ENCODE peak calls at places on chromosome 13, in six cellular contexts. One of them, this sample, is unnamed.

GRCh38 chr13:49314344-49314882 is 66.7 kb downstream of the CDADC1 start:
- DNase-seq in IMR-90: peak; percentile 65
- DNase-seq in stomach: no peak
- DNase-seq in sigmoid colon: no peak
- DNase-seq in transverse colon: no peak
- DNase-seq in tibial nerve: no peak
- DNase-seq in this sample: no peak

GRCh38 chr13:99982741-99983400 is 1.3 kb downstream of the ZIC2 start:
- DNase-seq in sigmoid colon: no peak
- DNase-seq in tibial nerve: no peak
- DNase-seq in stomach: no peak
- DNase-seq in transverse colon: no peak
- DNase-seq in IMR-90: no peak
- DNase-seq in this sample: peak; percentile 40

GRCh38 chr13:84430441-84430840 is 548.2 kb upstream of the SLITRK1 start:
- DNase-seq in tibial nerve: no peak
- DNase-seq in transverse colon: no peak
- DNase-seq in sigmoid colon: no peak
- DNase-seq in IMR-90: peak; percentile 1
- DNase-seq in stomach: no peak
- DNase-seq in this sample: no peak

GRCh38 chr13:106284358-106284757 is 251.1 kb downstream of the EFNB2 start:
- DNase-seq in transverse colon: no peak
- DNase-seq in sigmoid colon: no peak
- DNase-seq in IMR-90: peak; percentile 41
- DNase-seq in stomach: no peak
- DNase-seq in tibial nerve: no peak
- DNase-seq in this sample: no peak

GRCh38 chr13:106573855-106574254 is 5.9 kb upstream of the ARGLU1 start:
- DNase-seq in sigmoid colon: peak; percentile 77
- DNase-seq in transverse colon: peak; percentile 22
- DNase-seq in stomach: peak; percentile 61
- DNase-seq in IMR-90: peak; percentile 15
- DNase-seq in tibial nerve: peak; percentile 42
- DNase-seq in this sample: no peak

GRCh38 chr13:42574435-42575311 is 721 bp downstream of the TNFSF11 start:
- DNase-seq in transverse colon: no peak
- DNase-seq in stomach: no peak
- DNase-seq in tibial nerve: no peak
- DNase-seq in IMR-90: no peak
- DNase-seq in sigmoid colon: no peak
- DNase-seq in this sample: no peak

GRCh38 chr13:109971006-109971744 is 184.8 kb upstream of the IRS2 start:
- DNase-seq in tibial nerve: no peak
- DNase-seq in IMR-90: no peak
- DNase-seq in stomach: no peak
- DNase-seq in transverse colon: no peak
- DNase-seq in sigmoid colon: no peak
- DNase-seq in this sample: no peak

GRCh38 chr13:36211567-36211966 is 2.8 kb downstream of the SOHLH2 start:
- DNase-seq in IMR-90: no peak
- DNase-seq in stomach: no peak
- DNase-seq in sigmoid colon: no peak
- DNase-seq in tibial nerve: no peak
- DNase-seq in transverse colon: no peak
- DNase-seq in this sample: no peak

GRCh38 chr13:80083097-80083429 is 257.9 kb downstream of the SPRY2 start:
- DNase-seq in transverse colon: no peak
- DNase-seq in IMR-90: no peak
- DNase-seq in stomach: no peak
- DNase-seq in tibial nerve: no peak
- DNase-seq in sigmoid colon: no peak
- DNase-seq in this sample: no peak

GRCh38 chr13:108120332-108120731 is 95.0 kb downstream of the LIG4 start:
- DNase-seq in IMR-90: no peak
- DNase-seq in tibial nerve: no peak
- DNase-seq in sigmoid colon: no peak
- DNase-seq in stomach: no peak
- DNase-seq in transverse colon: no peak
- DNase-seq in this sample: no peak

GRCh38 chr13:109199280-109199679 is 569.9 kb downstream of the MYO16 start:
- DNase-seq in tibial nerve: no peak
- DNase-seq in sigmoid colon: no peak
- DNase-seq in transverse colon: no peak
- DNase-seq in IMR-90: no peak
- DNase-seq in stomach: no peak
- DNase-seq in this sample: no peak

GRCh38 chr13:34013061-34013460 is 195.1 kb downstream of the RFC3 start:
- DNase-seq in stomach: no peak
- DNase-seq in sigmoid colon: no peak
- DNase-seq in IMR-90: no peak
- DNase-seq in transverse colon: no peak
- DNase-seq in tibial nerve: no peak
- DNase-seq in this sample: no peak

GRCh38 chr13:49551245-49551644 is 34.1 kb downstream of the RCBTB1 start:
- DNase-seq in sigmoid colon: no peak
- DNase-seq in transverse colon: no peak
- DNase-seq in IMR-90: no peak
- DNase-seq in tibial nerve: no peak
- DNase-seq in stomach: no peak
- DNase-seq in this sample: no peak

GRCh38 chr13:89066868-89067466 is 1395.8 kb downstream of the SLITRK5 start:
- DNase-seq in sigmoid colon: no peak
- DNase-seq in stomach: no peak
- DNase-seq in transverse colon: peak; percentile 12
- DNase-seq in tibial nerve: no peak
- DNase-seq in IMR-90: peak; percentile 0
- DNase-seq in this sample: peak; percentile 53

GRCh38 chr13:113093580-113094409 is 11.8 kb upstream of the F7 start:
- DNase-seq in transverse colon: no peak
- DNase-seq in sigmoid colon: no peak
- DNase-seq in IMR-90: no peak
- DNase-seq in stomach: no peak
- DNase-seq in tibial nerve: no peak
- DNase-seq in this sample: no peak

GRCh38 chr13:75324413-75324940 is 157.5 kb downstream of the TBC1D4 start:
- DNase-seq in IMR-90: peak; percentile 40
- DNase-seq in stomach: no peak
- DNase-seq in sigmoid colon: no peak
- DNase-seq in transverse colon: no peak
- DNase-seq in tibial nerve: no peak
- DNase-seq in this sample: peak; percentile 34

DNA sequence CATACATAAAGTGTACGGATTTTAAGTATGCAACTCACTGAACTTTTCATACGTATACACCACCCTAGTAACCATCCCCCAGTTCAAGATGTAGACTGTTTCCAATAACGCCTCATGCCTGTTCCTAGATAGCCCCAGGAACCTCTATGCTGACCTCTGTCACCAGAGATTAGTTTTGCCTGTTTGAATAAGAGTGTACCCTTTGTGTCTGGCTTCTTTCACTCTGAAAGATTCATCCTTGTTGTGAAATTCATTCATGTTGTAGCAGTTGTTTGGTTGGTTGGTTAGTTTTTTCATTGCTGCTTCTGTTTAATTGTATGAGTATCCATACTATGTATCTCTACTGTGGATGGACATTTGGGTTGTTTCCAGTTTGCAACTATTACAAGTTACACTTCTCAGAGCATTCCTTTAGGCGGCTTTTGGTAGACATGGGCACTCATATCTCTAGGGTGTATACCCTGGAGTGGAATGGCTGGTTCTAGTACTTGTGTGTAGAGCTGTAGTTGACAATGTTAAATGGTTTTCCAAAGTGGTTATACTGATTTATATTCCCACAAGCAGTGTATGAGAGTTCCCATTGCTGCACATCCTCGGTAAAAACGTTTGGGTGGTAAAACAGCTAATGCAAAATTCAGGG is 1.6 kb downstream of the RNASEH2B start:
- DNase-seq in IMR-90: no peak
- DNase-seq in sigmoid colon: no peak
- DNase-seq in stomach: no peak
- DNase-seq in transverse colon: no peak
- DNase-seq in tibial nerve: no peak
- DNase-seq in this sample: peak; percentile 91
- TF ChIP-seq POLR2A in IMR-90: no peak
- TF ChIP-seq POLR2A in sigmoid colon: no peak
- TF ChIP-seq POLR2A in stomach: no peak
- TF ChIP-seq POLR2A in transverse colon: no peak
- TF ChIP-seq POLR2A in tibial nerve: no peak
- TF ChIP-seq POLR2A in this sample: peak; percentile 12

DNA sequence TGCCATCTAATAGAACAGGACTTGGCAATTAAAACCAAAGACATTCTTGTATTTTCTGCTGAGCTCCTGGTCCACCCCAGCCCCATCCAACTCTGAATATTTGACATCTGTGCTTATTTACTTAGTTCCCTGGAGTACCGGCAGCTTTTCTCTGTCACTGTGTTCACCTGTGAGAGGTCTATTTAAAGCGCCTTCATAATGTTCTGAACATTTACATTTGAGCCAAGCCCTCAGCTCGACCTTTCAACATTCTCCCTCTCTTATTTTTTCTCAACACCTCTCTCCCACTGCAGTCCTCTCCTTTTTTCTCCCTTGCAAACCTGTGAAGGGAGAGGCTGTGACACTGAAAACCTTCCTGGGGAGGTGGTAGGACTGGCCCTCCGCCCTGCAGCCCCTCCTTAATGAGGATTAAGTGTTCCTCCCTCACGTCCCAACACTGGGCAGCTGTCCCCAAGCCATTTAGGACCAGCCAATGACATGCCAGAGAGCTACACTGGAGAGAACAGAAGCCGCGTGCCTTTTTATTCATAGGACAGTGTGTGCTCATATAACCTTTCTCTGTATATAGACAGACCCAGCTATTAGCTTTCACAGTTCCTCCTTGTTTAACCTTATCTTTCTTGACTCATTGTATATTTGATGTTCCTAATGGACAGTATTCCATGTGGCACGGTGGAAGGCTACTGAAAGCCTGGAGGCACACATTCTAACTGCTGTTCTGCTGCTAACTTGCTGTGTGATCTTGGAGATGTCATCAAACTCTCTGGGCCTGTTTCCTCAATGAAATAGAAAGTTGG is 134.8 kb downstream of the NUFIP1 start:
- DNase-seq in tibial nerve: no peak
- DNase-seq in stomach: peak; percentile 82
- DNase-seq in IMR-90: peak; percentile 11
- DNase-seq in transverse colon: peak; percentile 61
- DNase-seq in sigmoid colon: no peak
- DNase-seq in this sample: no peak
- TF ChIP-seq POLR2A in tibial nerve: no peak
- TF ChIP-seq POLR2A in stomach: no peak
- TF ChIP-seq POLR2A in IMR-90: no peak
- TF ChIP-seq POLR2A in transverse colon: peak; percentile 15
- TF ChIP-seq POLR2A in sigmoid colon: no peak
- TF ChIP-seq POLR2A in this sample: no peak

GRCh38 chr13:20718958-20719566 is 15.6 kb downstream of the IL17D start:
- DNase-seq in stomach: no peak
- DNase-seq in sigmoid colon: no peak
- DNase-seq in transverse colon: no peak
- DNase-seq in tibial nerve: no peak
- DNase-seq in IMR-90: no peak
- DNase-seq in this sample: no peak

GRCh38 chr13:20721454-20722357 is 18.2 kb downstream of the IL17D start:
- DNase-seq in IMR-90: peak; percentile 79
- DNase-seq in tibial nerve: no peak
- DNase-seq in transverse colon: peak; percentile 30
- DNase-seq in sigmoid colon: no peak
- DNase-seq in stomach: peak; percentile 56
- DNase-seq in this sample: peak; percentile 83

GRCh38 chr13:20720499-20720898 is 17.0 kb downstream of the IL17D start:
- DNase-seq in tibial nerve: no peak
- DNase-seq in transverse colon: no peak
- DNase-seq in sigmoid colon: no peak
- DNase-seq in IMR-90: no peak
- DNase-seq in stomach: no peak
- DNase-seq in this sample: no peak

GRCh38 chr13:20719783-20720182 is 16.3 kb downstream of the IL17D start:
- DNase-seq in transverse colon: no peak
- DNase-seq in sigmoid colon: no peak
- DNase-seq in stomach: no peak
- DNase-seq in IMR-90: no peak
- DNase-seq in tibial nerve: no peak
- DNase-seq in this sample: no peak

DNA sequence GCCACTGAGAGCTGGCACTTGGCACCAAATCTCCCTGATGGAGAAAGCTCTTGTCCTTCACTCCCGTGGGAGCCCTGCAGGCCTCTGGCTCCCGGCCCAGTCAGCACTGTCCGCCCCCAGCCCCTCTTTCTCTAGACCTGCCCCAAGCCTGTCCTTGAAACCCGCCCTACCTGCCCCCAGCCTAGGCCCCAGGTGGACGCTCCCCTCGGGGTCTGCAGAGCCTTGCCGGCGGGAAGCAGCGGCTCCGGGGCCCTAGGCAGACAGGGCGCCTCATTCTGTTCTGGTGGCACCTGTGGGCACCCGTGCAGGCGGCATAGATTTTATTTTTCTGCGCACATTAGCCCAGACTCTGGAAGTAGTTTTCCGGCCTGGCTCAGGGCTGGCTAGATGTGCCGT is 17.6 kb downstream of the IL17D start:
- DNase-seq in stomach: no peak
- DNase-seq in transverse colon: no peak
- DNase-seq in sigmoid colon: no peak
- DNase-seq in tibial nerve: no peak
- DNase-seq in IMR-90: no peak
- DNase-seq in this sample: no peak
- TF ChIP-seq POLR2A in stomach: no peak
- TF ChIP-seq POLR2A in transverse colon: no peak
- TF ChIP-seq POLR2A in sigmoid colon: no peak
- TF ChIP-seq POLR2A in tibial nerve: no peak
- TF ChIP-seq POLR2A in IMR-90: no peak
- TF ChIP-seq POLR2A in this sample: no peak

DNA sequence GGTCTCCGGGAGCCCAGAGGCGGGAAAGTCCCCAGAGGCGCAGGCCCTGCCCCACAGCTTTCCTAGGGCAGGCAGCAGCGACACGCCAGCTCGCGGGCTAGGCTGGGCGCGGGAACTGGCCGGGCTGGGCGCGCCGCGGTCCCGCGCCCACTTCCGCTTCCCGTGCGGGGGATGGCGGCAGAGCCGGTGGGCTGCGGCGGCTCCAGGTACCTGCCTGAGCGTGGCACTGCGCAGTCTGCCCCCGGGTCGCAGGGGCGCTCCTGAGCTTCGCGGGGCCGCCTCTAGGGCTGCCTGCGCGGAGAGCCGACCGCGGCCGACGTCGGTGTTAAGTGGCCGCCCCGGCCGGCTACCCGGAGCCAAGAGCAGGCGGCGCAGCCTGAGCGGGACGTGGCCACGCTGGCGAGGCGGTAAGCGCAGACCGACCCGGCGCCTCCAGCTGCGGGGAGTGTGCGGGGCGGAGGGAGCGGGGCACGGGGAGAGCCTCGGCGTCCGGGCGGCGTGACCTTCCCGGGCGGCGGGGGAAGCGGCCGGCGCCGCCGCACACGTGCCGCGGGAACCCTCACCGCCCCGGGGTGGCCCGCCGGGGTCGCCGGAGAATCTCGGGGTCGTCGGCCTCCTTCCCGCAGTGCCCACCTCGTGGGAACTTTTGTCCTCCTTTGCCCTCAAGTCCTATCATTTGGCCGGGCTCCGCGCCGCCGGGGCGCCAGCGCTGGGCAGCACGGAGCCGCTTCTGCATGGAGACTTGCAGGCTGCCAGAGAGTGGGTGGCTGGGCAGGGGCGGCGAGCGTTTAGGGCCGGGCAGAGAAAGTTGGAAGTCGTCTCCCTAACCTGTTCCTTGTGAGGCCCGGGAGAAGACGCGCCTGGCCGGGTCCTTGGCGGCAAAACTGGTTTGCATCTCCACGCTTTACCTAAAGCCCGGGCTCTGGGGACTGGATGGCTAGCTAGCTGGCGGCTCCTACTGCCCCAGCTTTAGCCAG is 31.4 kb upstream of the MPHOSPH8 start:
- DNase-seq in stomach: peak; percentile 37
- DNase-seq in IMR-90: peak; percentile 27
- DNase-seq in sigmoid colon: no peak
- DNase-seq in tibial nerve: no peak
- DNase-seq in transverse colon: peak; percentile 34
- DNase-seq in this sample: peak; percentile 72
- TF ChIP-seq POLR2A in stomach: no peak
- TF ChIP-seq POLR2A in IMR-90: no peak
- TF ChIP-seq POLR2A in sigmoid colon: no peak
- TF ChIP-seq POLR2A in tibial nerve: no peak
- TF ChIP-seq POLR2A in transverse colon: no peak
- TF ChIP-seq POLR2A in this sample: peak; percentile 49